ENCODE peak calls at places on chromosome 1, in five cellular contexts. Z, V, R, G and Q are unnamed samples.

GRCh38 chr1:206631085-206631509 is 4.2 kb upstream of the DYRK3 start:
- DNase-seq in Z (peak; percentile 85), V (peak; percentile 52), R (peak; percentile 48), G (peak; percentile 68), Q (peak; percentile 52)

GRCh38 chr1:7005762-7006161 is 220.5 kb downstream of the CAMTA1 start:
- DNase-seq in Z (no peak), V (no peak), R (no peak), G (no peak), Q (no peak)

GRCh38 chr1:113912594-113913311 is 7.6 kb downstream of the DCLRE1B start:
- DNase-seq in V (peak; percentile 67), R (no peak), Z (peak; percentile 45), G (peak; percentile 70), Q (no peak)

GRCh38 chr1:59013276-59013927 is 229.6 kb upstream of the JUN start:
- DNase-seq in Z (peak; percentile 41), V (peak; percentile 79), R (no peak), G (peak; percentile 73), Q (no peak)

GRCh38 chr1:20552728-20553571 is 577 bp downstream of the FAM43B start:
- DNase-seq in Z (no peak), V (no peak), G (peak; percentile 21), R (no peak), Q (no peak)

GRCh38 chr1:157199421-157199755 is 61.2 kb upstream of the ETV3 start:
- DNase-seq in G (no peak), R (no peak), Z (no peak), V (no peak), Q (no peak)

GRCh38 chr1:244273845-244274619 is 177.7 kb downstream of the ADSS2 start:
- DNase-seq in G (peak; percentile 51), R (peak; percentile 84), V (no peak), Z (peak; percentile 51), Q (peak; percentile 41)

GRCh38 chr1:15201849-15202551 is 45.0 kb upstream of the FHAD1 start:
- DNase-seq in R (no peak), V (no peak), Z (no peak), G (no peak), Q (no peak)

GRCh38 chr1:6603851-6604558 is 1.3 kb upstream of the KLHL21 start:
- DNase-seq in G (peak; percentile 83), Z (peak; percentile 81), V (peak; percentile 74), R (no peak), Q (peak; percentile 74)

GRCh38 chr1:47323475-47324105 is 9.6 kb upstream of the STIL start:
- DNase-seq in R (no peak), G (no peak), V (no peak), Z (no peak), Q (no peak)

GRCh38 chr1:172040466-172040865 is 199.2 kb downstream of the DNM3 start:
- DNase-seq in V (no peak), Z (no peak), G (no peak), R (peak; percentile 61), Q (no peak)

GRCh38 chr1:219837274-219837993 is 90.9 kb downstream of the SLC30A10 start:
- DNase-seq in V (no peak), Z (no peak), G (peak; percentile 28), R (no peak), Q (no peak)

GRCh38 chr1:52404116-52404974 is at the start of the genes ORC1 and PRPF38A:
- DNase-seq in V (peak; percentile 98), G (peak; percentile 100), R (peak; percentile 70), Z (peak; percentile 97), Q (peak; percentile 97)

GRCh38 chr1:14725641-14726213 is 127.2 kb downstream of the KAZN start:
- DNase-seq in R (no peak), G (no peak), V (no peak), Z (no peak), Q (no peak)

GRCh38 chr1:6860401-6860800 is 75.1 kb downstream of the CAMTA1 start:
- DNase-seq in G (no peak), R (no peak), Z (no peak), V (no peak), Q (no peak)

GRCh38 chr1:245085508-245086095 is 69.2 kb upstream of the KIF26B start:
- DNase-seq in Z (no peak), G (no peak), V (no peak), R (peak; percentile 66), Q (peak; percentile 36)

GRCh38 chr1:16449666-16450065 is 9.1 kb downstream of the NECAP2 start:
- DNase-seq in G (no peak), Z (no peak), R (no peak), V (no peak), Q (no peak)

GRCh38 chr1:198848649-198849048 is 209.8 kb downstream of the PTPRC start:
- DNase-seq in V (no peak), G (no peak), R (no peak), Z (no peak), Q (no peak)

GRCh38 chr1:178534137-178534868 is 21.4 kb downstream of the TEX35 start:
- DNase-seq in G (no peak), V (no peak), Z (no peak), R (no peak), Q (no peak)

GRCh38 chr1:192805832-192806323 is 3.0 kb upstream of the RGS2 start:
- DNase-seq in R (peak; percentile 86), V (no peak), Z (no peak), G (no peak), Q (no peak)

GRCh38 chr1:72281144-72281543 is 1.2 kb downstream of the NEGR1 start:
- DNase-seq in R (no peak), V (no peak), Z (no peak), G (no peak), Q (no peak)

GRCh38 chr1:212518188-212518951 is 85.7 kb downstream of the NENF start:
- DNase-seq in V (peak; percentile 76), G (peak; percentile 77), R (no peak), Z (peak; percentile 83), Q (peak; percentile 69)

GRCh38 chr1:161913482-161914140 is 110.1 kb downstream of the OLFML2B start:
- DNase-seq in V (no peak), R (no peak), Z (no peak), G (no peak), Q (no peak)

GRCh38 chr1:116380499-116381316 is 7.7 kb downstream of the ATP1A1 start:
- DNase-seq in G (no peak), R (no peak), V (no peak), Z (no peak), Q (no peak)

GRCh38 chr1:93907718-93908117 is 1.5 kb downstream of the GCLM start:
- DNase-seq in V (peak; percentile 94), R (no peak), Z (peak; percentile 13), G (no peak), Q (no peak)

GRCh38 chr1:234753979-234754378 is 144.0 kb upstream of the IRF2BP2 start:
- DNase-seq in R (no peak), G (no peak), Z (no peak), V (no peak), Q (no peak)

GRCh38 chr1:228082260-228082974 is at the start of gene ARF1:
- DNase-seq in G (peak; percentile 94), V (peak; percentile 90), Z (peak; percentile 93), R (peak; percentile 77), Q (peak; percentile 89)

GRCh38 chr1:31745898-31746668 is 18.1 kb downstream of the ADGRB2 start:
- DNase-seq in G (no peak), Z (no peak), V (peak; percentile 18), R (no peak), Q (no peak)

GRCh38 chr1:41894778-41895483 is 23.8 kb downstream of the HIVEP3 start:
- DNase-seq in R (no peak), V (no peak), G (no peak), Z (no peak), Q (no peak)

GRCh38 chr1:220841293-220841692 is 38.0 kb upstream of the HLX start:
- DNase-seq in R (no peak), G (no peak), Z (no peak), V (no peak), Q (no peak)

GRCh38 chr1:107844009-107844408 is 121.0 kb downstream of the VAV3 start:
- DNase-seq in V (no peak), G (no peak), Z (no peak), R (no peak), Q (no peak)

GRCh38 chr1:116284819-116285390 is 88.1 kb upstream of the ATP1A1 start:
- DNase-seq in R (no peak), Z (peak; percentile 18), G (no peak), V (no peak), Q (peak; percentile 5)

GRCh38 chr1:200041337-200042118 is 14.0 kb downstream of the NR5A2 start:
- DNase-seq in G (no peak), R (no peak), V (no peak), Z (no peak), Q (no peak)

GRCh38 chr1:227910506-227910905 is 37.2 kb downstream of the WNT9A start:
- DNase-seq in R (no peak), Z (no peak), V (no peak), G (peak; percentile 43), Q (no peak)

GRCh38 chr1:29563571-29563970 is 327.2 kb downstream of the PTPRU start:
- DNase-seq in V (no peak), Z (no peak), G (no peak), R (no peak), Q (no peak)

GRCh38 chr1:29565490-29565889 is 329.2 kb downstream of the PTPRU start:
- DNase-seq in R (no peak), V (no peak), G (no peak), Z (no peak), Q (no peak)

GRCh38 chr1:29559055-29559454 is 322.7 kb downstream of the PTPRU start:
- DNase-seq in V (no peak), G (peak; percentile 6), R (no peak), Z (no peak), Q (no peak)

GRCh38 chr1:29567257-29567656 is 330.9 kb downstream of the PTPRU start:
- DNase-seq in Z (no peak), V (no peak), G (no peak), R (no peak), Q (no peak)

GRCh38 chr1:29563092-29563491 is 326.8 kb downstream of the PTPRU start:
- DNase-seq in R (no peak), G (no peak), Z (no peak), V (no peak), Q (no peak)
- H3K9me3 ChIP-seq in R (peaks cover 12% of the 10 kb centered on the region), G (no peaks in the 10 kb centered on the region), Z (no peaks in the 10 kb centered on the region), V (no peaks in the 10 kb centered on the region), Q (peaks cover 19% of the 10 kb centered on the region)

GRCh38 chr1:101029184-101029583 is 3.6 kb upstream of the DPH5 start:
- DNase-seq in V (no peak), R (no peak), G (no peak), Z (no peak), Q (no peak)

GRCh38 chr1:101025680-101026393 is at the start of gene DPH5:
- DNase-seq in R (no peak), G (peak; percentile 95), V (peak; percentile 89), Z (peak; percentile 88), Q (peak; percentile 92)

GRCh38 chr1:101026394-101026788 is 807 bp upstream of the DPH5 start:
- DNase-seq in G (no peak), R (no peak), V (no peak), Z (no peak), Q (no peak)

GRCh38 chr1:101028466-101028865 is 2.9 kb upstream of the DPH5 start:
- DNase-seq in Z (no peak), G (no peak), R (no peak), V (no peak), Q (no peak)

GRCh38 chr1:101027194-101027772 is 1.7 kb upstream of the DPH5 start:
- DNase-seq in Z (no peak), R (no peak), V (no peak), G (no peak), Q (no peak)
- H3K4me1 ChIP-seq in Z (peaks cover 26% of the 10 kb centered on the region), R (peaks cover 12% of the 10 kb centered on the region), V (peaks cover 11% of the 10 kb centered on the region), G (no peaks in the 10 kb centered on the region), Q (peaks cover 8% of the 10 kb centered on the region)

GRCh38 chr1:24392604-24392946 is 21.0 kb downstream of the STPG1 start:
- DNase-seq in R (no peak), Z (no peak), V (no peak), G (no peak), Q (no peak)
- TF ChIP-seq CTCF in R (peak; percentile 2), Z (no peak), V (no peak), G (no peak), Q (no peak)

GRCh38 chr1:2961081-2961480 is 60.2 kb upstream of the ACTRT2 start:
- DNase-seq in Z (no peak), G (no peak), V (no peak), R (no peak), Q (no peak)
- H3K9me3 ChIP-seq in Z (no peaks in the 10 kb centered on the region), G (no peaks in the 10 kb centered on the region), V (no peaks in the 10 kb centered on the region), R (peaks cover 6% of the 10 kb centered on the region), Q (peaks cover 10% of the 10 kb centered on the region)